ENCODE peak calls at places on chromosomes 4 and X, in six cellular contexts. J is DMS79 treated with DMSO at 0.1 percent for 48 hours; G is stimulated activated CD4-positive, alpha-beta T cell treated with anti-CD3 and anti-CD28 coated beads, Interleukin-4, amount 100 ng/mL, for 48 hours; N is HEK293T; B is omental fat pad; S is anterior cingulate cortex. D is an unnamed sample.

GRCh38 chr4:99087887-99088484 is 602 bp downstream of the ADH5 start:
- DNase-seq in J (peak; percentile 7), G (no peak), N (peak; percentile 31), B (peak; percentile 35), S (peak; percentile 42), D (no peak)

GRCh38 chr4:160143574-160143973 is 1040.7 kb downstream of the RAPGEF2 start:
- DNase-seq in J (no peak), G (no peak), N (no peak), B (no peak), S (no peak), D (no peak)

GRCh38 chr4:41857225-41857624 is 78.0 kb upstream of the TMEM33 start:
- DNase-seq in J (no peak), G (no peak), N (no peak), B (no peak), S (no peak), D (no peak)

GRCh38 chrX:153763298-153763932 is 634 bp upstream of the PLXNB3 start:
- DNase-seq in J (no peak), G (no peak), N (no peak), B (no peak), S (no peak), D (no peak)

GRCh38 chr4:87073570-87074470 is 139.0 kb downstream of the AFF1 start:
- DNase-seq in J (peak; percentile 72), G (peak; percentile 38), N (no peak), B (no peak), S (peak; percentile 10), D (no peak)

GRCh38 chrX:74613350-74614192 is 853 bp downstream of the RLIM start:
- DNase-seq in J (peak; percentile 26), G (no peak), N (peak; percentile 25), B (no peak), S (no peak), D (peak; percentile 17)

GRCh38 chr4:162952232-162952631 is 214.5 kb downstream of the NAF1 start:
- DNase-seq in J (no peak), G (no peak), N (no peak), B (no peak), S (peak; percentile 1), D (no peak)

GRCh38 chr4:80173387-80173786 is 23.9 kb upstream of the PRDM8 start:
- DNase-seq in J (no peak), G (no peak), N (no peak), B (no peak), S (no peak), D (no peak)

GRCh38 chr4:52949336-52949735 is 87.2 kb downstream of the RASL11B start:
- DNase-seq in J (no peak), G (no peak), N (no peak), B (no peak), S (no peak), D (no peak)

GRCh38 chrX:134908235-134908834 is 82.5 kb upstream of the SMIM10 start:
- DNase-seq in J (no peak), G (no peak), N (peak; percentile 28), B (no peak), S (no peak), D (no peak)

GRCh38 chrX:124634363-124634762 is 288.0 kb downstream of the SH2D1A start:
- DNase-seq in J (no peak), G (no peak), N (no peak), B (no peak), S (no peak), D (no peak)

GRCh38 chrX:43702079-43702524 is 46.0 kb downstream of the MAOA start:
- DNase-seq in J (no peak), G (no peak), N (no peak), B (no peak), S (no peak), D (no peak)

GRCh38 chrX:16695079-16695676 is 17.3 kb downstream of the CTPS2 start:
- DNase-seq in J (no peak), G (peak; percentile 51), N (peak; percentile 67), B (peak; percentile 94), S (peak; percentile 28), D (no peak)

GRCh38 chrX:44873415-44874270 is 655 bp downstream of the KDM6A start:
- DNase-seq in J (peak; percentile 8), G (peak; percentile 22), N (peak; percentile 38), B (no peak), S (peak; percentile 43), D (peak; percentile 7)